ENCODE peak calls at places on chromosome 5, in four cellular contexts. One of them, this sample, is unnamed.

GRCh38 chr5:109996246-109996645 is 306.5 kb downstream of the MAN2A1 start:
- DNase-seq in WTC11: no peak
- DNase-seq in HepG2: no peak
- DNase-seq in K562: no peak
- DNase-seq in this sample: no peak

GRCh38 chr5:6585168-6585567 is 47.7 kb downstream of the NSUN2 start:
- DNase-seq in WTC11: no peak
- DNase-seq in HepG2: no peak
- DNase-seq in K562: no peak
- DNase-seq in this sample: no peak

GRCh38 chr5:111697881-111698757 is 58.9 kb downstream of the NREP start:
- DNase-seq in WTC11: peak; percentile 48
- DNase-seq in HepG2: no peak
- DNase-seq in K562: peak; percentile 14
- DNase-seq in this sample: no peak

GRCh38 chr5:147481857-147482256 is 28.0 kb downstream of the DPYSL3 start:
- DNase-seq in WTC11: no peak
- DNase-seq in HepG2: no peak
- DNase-seq in K562: no peak
- DNase-seq in this sample: peak; percentile 40

GRCh38 chr5:143721960-143722359 is 90.0 kb upstream of the HMHB1 start:
- DNase-seq in WTC11: no peak
- DNase-seq in HepG2: no peak
- DNase-seq in K562: no peak
- DNase-seq in this sample: no peak

GRCh38 chr5:96033116-96033515 is 71.5 kb upstream of the ELL2 start:
- DNase-seq in WTC11: no peak
- DNase-seq in HepG2: no peak
- DNase-seq in K562: no peak
- DNase-seq in this sample: no peak

GRCh38 chr5:163252951-163253350 is 184.4 kb upstream of the CCNG1 start:
- DNase-seq in WTC11: no peak
- DNase-seq in HepG2: no peak
- DNase-seq in K562: no peak
- DNase-seq in this sample: no peak

GRCh38 chr5:10812218-10812617 is 51.2 kb upstream of the DAP start:
- DNase-seq in WTC11: no peak
- DNase-seq in HepG2: no peak
- DNase-seq in K562: no peak
- DNase-seq in this sample: no peak

GRCh38 chr5:149215478-149216042 is 56.1 kb upstream of the AFAP1L1 start:
- DNase-seq in WTC11: no peak
- DNase-seq in HepG2: no peak
- DNase-seq in K562: no peak
- DNase-seq in this sample: no peak

GRCh38 chr5:171850354-171850947 is 64.8 kb downstream of the SMIM23 start:
- DNase-seq in WTC11: peak; percentile 64
- DNase-seq in HepG2: peak; percentile 13
- DNase-seq in K562: peak; percentile 42
- DNase-seq in this sample: no peak

GRCh38 chr5:5650242-5650641 is 227.8 kb downstream of the ICE1 start:
- DNase-seq in WTC11: no peak
- DNase-seq in HepG2: no peak
- DNase-seq in K562: no peak
- DNase-seq in this sample: no peak

GRCh38 chr5:56561-57290 is 35.2 kb upstream of the PLEKHG4B start:
- DNase-seq in WTC11: peak; percentile 72
- DNase-seq in HepG2: no peak
- DNase-seq in K562: peak; percentile 67
- DNase-seq in this sample: no peak

GRCh38 chr5:158461240-158461854 is 602.4 kb upstream of the CLINT1 start:
- DNase-seq in WTC11: no peak
- DNase-seq in HepG2: peak; percentile 81
- DNase-seq in K562: no peak
- DNase-seq in this sample: no peak

GRCh38 chr5:135592312-135593045 is 13.7 kb upstream of the CXCL14 start:
- DNase-seq in WTC11: no peak
- DNase-seq in HepG2: no peak
- DNase-seq in K562: no peak
- DNase-seq in this sample: no peak

GRCh38 chr5:105501315-105501714 is 1938.7 kb upstream of the NUDT12 start:
- DNase-seq in WTC11: no peak
- DNase-seq in HepG2: no peak
- DNase-seq in K562: no peak
- DNase-seq in this sample: no peak

GRCh38 chr5:99445805-99446204 is 517.0 kb upstream of the CHD1 start:
- DNase-seq in WTC11: no peak
- DNase-seq in HepG2: no peak
- DNase-seq in K562: no peak
- DNase-seq in this sample: no peak

GRCh38 chr5:141742866-141743651 is 61.0 kb upstream of the ARAP3 start:
- DNase-seq in WTC11: peak; percentile 84
- DNase-seq in HepG2: no peak
- DNase-seq in K562: peak; percentile 45
- DNase-seq in this sample: no peak

GRCh38 chr5:74290634-74291033 is 349.9 kb downstream of the ENC1 start:
- DNase-seq in WTC11: no peak
- DNase-seq in HepG2: peak; percentile 7
- DNase-seq in K562: no peak
- DNase-seq in this sample: no peak

GRCh38 chr5:119355244-119355635 is 579 bp upstream of the TNFAIP8 start:
- DNase-seq in WTC11: peak; percentile 60
- DNase-seq in HepG2: peak; percentile 43
- DNase-seq in K562: no peak
- DNase-seq in this sample: no peak

GRCh38 chr5:109126481-109126880 is 283.3 kb downstream of the PJA2 start:
- DNase-seq in WTC11: no peak
- DNase-seq in HepG2: no peak
- DNase-seq in K562: no peak
- DNase-seq in this sample: no peak

GRCh38 chr5:8857051-8857450 is 688.8 kb downstream of the SEMA5A start:
- DNase-seq in WTC11: no peak
- DNase-seq in HepG2: no peak
- DNase-seq in K562: no peak
- DNase-seq in this sample: no peak

GRCh38 chr5:51378778-51379652 is 4.2 kb upstream of the ISL1 start:
- DNase-seq in WTC11: peak; percentile 45
- DNase-seq in HepG2: no peak
- DNase-seq in K562: no peak
- DNase-seq in this sample: no peak

GRCh38 chr5:176608937-176609723 is 826 bp downstream of the GPRIN1 start:
- DNase-seq in WTC11: no peak
- DNase-seq in HepG2: no peak
- DNase-seq in K562: peak; percentile 52
- DNase-seq in this sample: no peak

GRCh38 chr5:160649304-160649703 is 202.7 kb downstream of the ATP10B start:
- DNase-seq in WTC11: peak; percentile 35
- DNase-seq in HepG2: peak; percentile 5
- DNase-seq in K562: no peak
- DNase-seq in this sample: no peak

GRCh38 chr5:120463991-120464626 is at the start of gene PRR16:
- DNase-seq in WTC11: peak; percentile 69
- DNase-seq in HepG2: no peak
- DNase-seq in K562: peak; percentile 67
- DNase-seq in this sample: no peak

GRCh38 chr5:10111575-10111974 is 138.1 kb downstream of the ATPSCKMT start:
- DNase-seq in WTC11: peak; percentile 67
- DNase-seq in HepG2: peak; percentile 18
- DNase-seq in K562: peak; percentile 64
- DNase-seq in this sample: no peak

GRCh38 chr5:37723147-37723961 is 116.5 kb downstream of the GDNF start:
- DNase-seq in WTC11: peak; percentile 72
- DNase-seq in HepG2: no peak
- DNase-seq in K562: peak; percentile 68
- DNase-seq in this sample: no peak

GRCh38 chr5:14108170-14108996 is 34.8 kb upstream of the TRIO start:
- DNase-seq in WTC11: peak; percentile 69
- DNase-seq in HepG2: peak; percentile 54
- DNase-seq in K562: peak; percentile 68
- DNase-seq in this sample: peak; percentile 44

GRCh38 chr5:36389245-36389644 is 87.5 kb upstream of the RANBP3L start:
- DNase-seq in WTC11: no peak
- DNase-seq in HepG2: no peak
- DNase-seq in K562: peak; percentile 53
- DNase-seq in this sample: no peak

GRCh38 chr5:142900926-142901325 is 130.7 kb downstream of the ARHGAP26 start:
- DNase-seq in WTC11: no peak
- DNase-seq in HepG2: no peak
- DNase-seq in K562: no peak
- DNase-seq in this sample: no peak

GRCh38 chr5:28301676-28302075 is 1263.3 kb upstream of the CDH9 start:
- DNase-seq in WTC11: no peak
- DNase-seq in HepG2: no peak
- DNase-seq in K562: peak; percentile 0
- DNase-seq in this sample: no peak

GRCh38 chr5:174119386-174119785 is 73.9 kb downstream of the NSG2 start:
- DNase-seq in WTC11: no peak
- DNase-seq in HepG2: no peak
- DNase-seq in K562: no peak
- DNase-seq in this sample: no peak

DNA sequence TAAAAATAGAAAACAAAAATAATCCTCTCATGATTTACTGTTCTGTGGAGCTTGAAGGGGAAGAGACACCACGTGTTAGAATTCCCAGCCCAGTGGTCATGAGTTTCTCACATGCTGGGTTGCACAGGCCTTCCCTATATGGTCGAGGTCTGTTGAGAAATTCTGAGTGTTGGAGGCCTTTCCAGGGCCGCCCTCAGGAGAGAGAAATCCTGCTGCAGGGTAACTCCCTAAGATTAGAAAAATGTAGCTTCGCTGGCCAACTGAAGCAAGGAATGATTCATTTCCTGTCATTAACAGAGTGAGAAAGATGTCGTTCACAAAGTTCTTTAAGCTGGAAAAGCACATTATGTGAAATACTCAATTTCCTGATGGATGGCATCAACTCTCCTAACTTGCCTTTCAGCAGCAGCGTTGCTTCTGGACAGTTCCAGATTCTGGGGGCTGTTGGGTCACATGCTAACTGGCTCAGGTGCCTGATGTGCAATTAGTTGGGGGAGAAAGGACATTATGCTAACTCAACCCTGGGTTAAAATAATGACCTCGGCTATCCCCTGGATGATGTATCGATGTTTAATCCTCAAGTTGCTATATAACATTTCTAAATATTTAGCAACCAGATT is 104.8 kb upstream of the CD180 start:
- DNase-seq in WTC11: no peak
- DNase-seq in HepG2: no peak
- DNase-seq in K562: no peak
- DNase-seq in this sample: no peak
- TF ChIP-seq CREM in WTC11: no peak
- TF ChIP-seq CREM in HepG2: no peak
- TF ChIP-seq CREM in K562: no peak
- TF ChIP-seq CREM in this sample: no peak

DNA sequence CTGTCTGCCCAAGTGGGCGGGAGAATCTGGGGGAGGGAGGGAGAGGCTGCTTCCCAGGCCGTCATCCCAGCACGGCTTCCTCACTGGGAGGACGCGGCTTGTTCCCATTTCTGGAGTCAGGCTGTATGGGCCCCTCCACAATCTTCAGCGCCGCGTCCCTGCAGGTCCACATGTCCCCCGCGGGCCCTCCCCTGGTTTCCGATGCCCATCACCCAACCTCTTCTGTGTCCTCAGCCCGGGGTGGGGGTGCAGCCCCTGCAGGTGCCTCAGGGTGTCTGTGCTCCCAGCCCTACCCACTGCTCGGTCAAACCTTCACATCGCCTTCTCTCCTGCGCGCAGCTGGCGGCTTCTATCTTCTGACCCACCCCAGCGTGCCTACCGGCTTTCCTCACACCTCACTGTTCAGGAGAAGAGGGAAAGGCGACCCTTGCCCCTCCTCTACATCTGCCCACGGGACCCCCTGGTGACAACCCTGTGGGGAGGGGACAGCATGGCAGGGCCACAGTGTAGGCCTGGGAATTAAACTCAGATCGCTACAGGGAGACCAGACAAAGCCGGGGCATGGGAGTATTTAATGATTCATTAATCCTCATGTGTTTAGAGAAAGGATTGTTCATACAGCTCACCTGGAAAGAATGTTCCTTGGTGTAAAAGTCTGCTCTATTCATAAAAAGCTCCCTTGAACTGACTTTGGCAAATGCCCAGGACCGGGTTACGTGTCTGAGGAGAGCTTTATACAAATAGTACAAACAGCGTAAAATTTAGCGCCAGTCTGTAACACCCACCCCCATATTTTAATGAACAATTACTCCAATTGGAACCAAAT is 145.1 kb downstream of the IRX1 start:
- DNase-seq in WTC11: no peak
- DNase-seq in HepG2: no peak
- DNase-seq in K562: no peak
- DNase-seq in this sample: no peak
- TF ChIP-seq CREM in WTC11: no peak
- TF ChIP-seq CREM in HepG2: no peak
- TF ChIP-seq CREM in K562: no peak
- TF ChIP-seq CREM in this sample: no peak

GRCh38 chr5:7628248-7628647 is 222.7 kb downstream of the CFAP90 start:
- DNase-seq in WTC11: no peak
- DNase-seq in HepG2: no peak
- DNase-seq in K562: no peak
- DNase-seq in this sample: no peak
- TF ChIP-seq CREM in WTC11: no peak
- TF ChIP-seq CREM in HepG2: no peak
- TF ChIP-seq CREM in K562: no peak
- TF ChIP-seq CREM in this sample: no peak

DNA sequence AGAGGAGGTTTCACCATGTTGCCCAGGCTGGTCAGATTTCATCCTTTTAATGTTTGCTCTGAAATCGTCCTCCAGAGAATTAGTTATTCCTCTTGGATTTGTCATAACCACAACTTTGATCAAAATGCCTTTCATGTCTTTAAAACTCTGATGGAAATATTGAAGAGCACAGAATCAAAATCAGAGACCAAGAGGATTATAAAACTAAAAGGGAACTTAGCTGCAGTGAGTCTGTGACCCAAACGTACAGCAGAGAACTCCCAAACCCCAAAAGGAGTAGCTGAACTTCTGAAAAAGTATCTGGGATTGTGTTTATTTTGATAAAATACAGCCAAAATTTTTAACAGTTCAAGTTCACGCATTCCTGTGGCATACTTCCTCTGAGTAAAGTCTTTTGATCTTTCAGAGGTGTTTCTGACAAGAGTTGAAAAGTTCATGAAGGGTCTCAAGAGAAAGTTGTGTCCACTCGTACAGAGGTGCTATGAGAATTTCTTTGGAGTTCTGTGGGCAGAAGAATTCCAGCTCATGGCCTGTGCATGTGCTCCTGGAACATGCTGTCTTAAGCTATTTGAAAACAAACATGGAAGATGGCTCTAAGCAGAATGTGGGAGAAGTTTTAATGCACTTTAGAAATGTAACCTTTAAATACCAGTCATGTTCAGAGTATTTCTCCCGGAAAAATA is 124.0 kb downstream of the ESM1 start:
- DNase-seq in WTC11: no peak
- DNase-seq in HepG2: no peak
- DNase-seq in K562: no peak
- DNase-seq in this sample: no peak
- TF ChIP-seq CREM in WTC11: no peak
- TF ChIP-seq CREM in HepG2: no peak
- TF ChIP-seq CREM in K562: no peak
- TF ChIP-seq CREM in this sample: no peak

This sample was measured in GM12878.